ENCODE peak calls at places on chromosomes 4 and X, in nine cellular contexts. A is K562; J is substantia nigra; F is right lobe of liver; P is testis; C is effector memory CD4-positive, alpha-beta T cell; N is tibial artery; V is cardiac muscle cell; Y is psoas muscle. L is an unnamed sample.

GRCh38 chr4:150140774-150141400 is 62.6 kb downstream of the DCLK2 start:
- DNase-seq in N (no peak), F (no peak), C (no peak), J (no peak), V (no peak), A (no peak), Y (no peak), P (no peak), L (no peak)

GRCh38 chr4:177444911-177445736 is 2.9 kb upstream of the AGA start:
- DNase-seq in C (no peak), F (no peak), P (peak), N (no peak), V (no peak), J (no peak), A (no peak), Y (no peak), L (no peak)

GRCh38 chr4:53640576-53641459 is 49.5 kb upstream of the LNX1 start:
- DNase-seq in A (no peak), J (no peak), P (no peak), N (no peak), C (no peak), Y (no peak), V (peak), F (no peak), L (no peak)

GRCh38 chr4:106690487-106690886 is 321.9 kb upstream of the GIMD1 start:
- DNase-seq in F (no peak), C (no peak), N (no peak), J (no peak), A (no peak), P (no peak), V (no peak), Y (no peak), L (no peak)

GRCh38 chr4:42397256-42397634 is at the start of gene SHISA3:
- DNase-seq in V (peak), F (peak), A (no peak), J (no peak), N (peak), Y (peak), P (no peak), C (no peak), L (no peak)

GRCh38 chr4:152704788-152705187 is 25.0 kb upstream of the TMEM154 start:
- DNase-seq in N (no peak), A (no peak), C (no peak), V (no peak), J (no peak), P (no peak), F (no peak), Y (no peak), L (no peak)

GRCh38 chr4:105179539-105180401 is 33.1 kb downstream of the TET2 start:
- DNase-seq in P (no peak), C (no peak), N (no peak), Y (no peak), A (no peak), J (no peak), V (no peak), F (no peak), L (no peak)

GRCh38 chr4:20960291-20960690 is 260.0 kb downstream of the PACRGL start:
- DNase-seq in V (no peak), F (no peak), Y (no peak), N (no peak), C (no peak), J (no peak), A (no peak), P (no peak), L (no peak)

DNA sequence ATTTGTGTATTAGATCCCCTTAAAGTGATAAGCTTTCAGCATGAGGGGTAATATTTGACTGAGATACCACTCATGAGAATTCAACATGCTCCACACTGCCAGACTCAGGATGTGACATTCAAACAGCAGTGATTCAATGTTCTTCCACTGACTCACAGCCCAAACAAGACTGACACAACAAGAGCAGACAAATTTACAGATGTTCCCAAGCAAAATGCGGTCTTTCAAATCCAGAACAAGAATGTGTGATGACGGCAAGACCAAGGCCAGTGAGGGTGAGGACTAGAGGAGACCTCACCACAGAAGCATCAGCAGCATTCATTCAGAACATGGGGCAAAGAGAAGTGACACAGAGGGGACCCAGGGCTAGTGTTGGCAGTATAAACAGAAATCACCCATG is 99.3 kb upstream of the GRIA3 start:
- DNase-seq in Y (no peak), J (no peak), P (no peak), A (no peak), N (no peak), V (no peak), C (no peak), F (no peak), L (no peak)
- H3K27ac ChIP-seq in Y (no peak), J (no peak), P (no peak), A (no peak), N (no peak), V (no peak), C (no peak), F (no peak), L (peak)

DNA sequence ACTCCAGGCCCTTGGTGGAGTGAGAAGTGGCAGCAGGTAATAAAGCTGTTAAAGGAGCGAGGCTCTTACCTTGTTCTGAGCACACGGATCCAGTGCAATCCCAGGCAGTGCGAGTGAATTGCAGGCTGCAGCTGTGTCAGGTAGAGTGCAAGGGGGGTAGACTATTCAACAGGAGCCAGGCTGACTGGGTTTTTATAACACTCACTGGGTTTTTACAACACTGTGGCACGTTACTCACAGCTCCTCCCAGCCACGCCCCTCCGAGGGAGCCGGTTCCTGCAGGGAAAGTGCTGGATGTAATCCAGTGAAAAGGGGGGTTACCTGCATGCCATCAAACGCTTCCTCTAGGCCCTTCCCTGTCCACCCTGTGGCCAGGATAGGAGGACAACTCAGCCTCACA is 358 bp downstream of the FGFBP1 start:
- DNase-seq in A (no peak), Y (no peak), J (no peak), F (no peak), N (no peak), P (no peak), C (no peak), V (no peak), L (peak)
- H3K27ac ChIP-seq in A (no peak), Y (no peak), J (no peak), F (no peak), N (no peak), P (no peak), C (no peak), V (no peak), L (peak)

DNA sequence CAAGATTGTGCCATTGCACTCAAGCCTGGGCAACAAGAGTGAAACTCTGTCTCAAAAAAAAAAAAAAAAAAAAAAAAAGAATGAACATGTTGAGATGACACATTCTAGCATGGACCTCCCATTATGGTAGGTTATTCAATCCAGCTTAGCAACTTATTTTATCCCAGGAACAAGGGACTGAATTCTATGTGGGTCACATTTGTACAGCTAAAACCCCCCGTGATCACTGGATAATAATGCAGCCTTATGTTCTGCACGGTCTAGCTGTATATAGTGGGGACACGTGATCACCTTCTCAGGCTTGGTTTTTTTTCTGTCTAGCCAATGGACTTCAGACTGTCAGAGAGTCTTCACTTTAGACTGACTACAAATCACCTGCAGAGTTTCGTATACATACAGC is 115.2 kb upstream of the FRG1 start:
- DNase-seq in P (no peak), C (no peak), V (no peak), N (no peak), A (no peak), J (no peak), Y (no peak), F (no peak), L (no peak)
- H3K27ac ChIP-seq in P (no peak), C (no peak), V (no peak), N (no peak), A (no peak), J (no peak), Y (no peak), F (no peak), L (no peak)

GRCh38 chrX:13000311-13000811 is 25.5 kb downstream of the TMSB4X start:
- DNase-seq in F (no peak), Y (no peak), N (peak), V (no peak), J (no peak), A (no peak), C (no peak), P (peak), L (no peak)
- H3K27ac ChIP-seq in F (no peak), Y (peak), N (no peak), V (no peak), J (peak), A (no peak), C (peak), P (no peak), L (no peak)

DNA sequence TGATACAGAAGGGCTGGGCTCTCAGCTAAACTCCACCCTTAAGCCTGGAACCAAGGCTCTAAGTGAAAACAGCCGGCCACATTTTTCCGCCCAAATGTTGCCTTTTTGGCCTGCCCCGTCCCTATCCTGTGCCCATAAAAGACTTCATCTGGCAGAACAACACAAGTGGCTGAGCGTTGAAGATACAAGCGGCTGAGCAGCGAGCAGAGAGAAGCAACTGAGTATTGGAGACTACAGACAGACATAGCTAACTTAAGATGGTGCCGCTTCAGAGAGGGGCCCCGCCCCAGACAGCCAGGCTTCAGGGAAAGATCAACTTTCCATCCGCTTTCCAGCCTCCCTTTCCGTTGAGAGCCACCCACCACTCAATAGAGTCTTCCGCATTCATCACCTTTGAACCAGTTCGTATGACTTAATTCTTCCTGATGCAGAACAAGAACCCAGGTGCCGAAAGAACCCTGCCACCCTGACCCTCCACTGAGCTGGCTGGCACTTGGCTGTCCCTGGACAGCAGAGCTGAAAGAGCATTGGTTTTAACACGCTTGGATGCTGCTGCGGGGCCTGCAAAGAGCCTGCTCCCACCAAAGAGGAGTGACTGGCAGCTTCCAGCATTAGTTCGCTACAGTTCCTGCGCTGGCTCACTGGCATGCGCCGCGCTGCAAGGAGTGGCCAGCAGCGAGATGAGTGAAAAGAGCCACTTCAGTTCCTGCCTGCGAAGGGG is 853.2 kb upstream of the INTU start:
- DNase-seq in A (peak), N (no peak), F (no peak), J (no peak), C (no peak), V (no peak), P (peak), Y (peak), L (no peak)
- H3K27ac ChIP-seq in A (peak), N (no peak), F (no peak), J (no peak), C (no peak), V (no peak), P (no peak), Y (no peak), L (no peak)

GRCh38 chrX:18886005-18886343 is 97.9 kb downstream of the PHKA2 start:
- DNase-seq in F (no peak), P (no peak), Y (no peak), C (no peak), N (no peak), V (no peak), J (no peak), A (no peak), L (no peak)

GRCh38 chrX:18883234-18883960 is 100.5 kb downstream of the PHKA2 start:
- DNase-seq in J (no peak), Y (peak), N (no peak), V (no peak), A (no peak), C (no peak), P (no peak), F (no peak), L (no peak)

GRCh38 chrX:18884916-18885315 is 99.0 kb downstream of the PHKA2 start:
- DNase-seq in V (peak), F (no peak), C (no peak), J (no peak), A (no peak), P (no peak), Y (no peak), N (no peak), L (no peak)

GRCh38 chrX:18885317-18886004 is 98.5 kb downstream of the PHKA2 start:
- DNase-seq in C (no peak), A (no peak), N (no peak), F (no peak), Y (no peak), V (no peak), P (no peak), J (no peak), L (no peak)

DNA sequence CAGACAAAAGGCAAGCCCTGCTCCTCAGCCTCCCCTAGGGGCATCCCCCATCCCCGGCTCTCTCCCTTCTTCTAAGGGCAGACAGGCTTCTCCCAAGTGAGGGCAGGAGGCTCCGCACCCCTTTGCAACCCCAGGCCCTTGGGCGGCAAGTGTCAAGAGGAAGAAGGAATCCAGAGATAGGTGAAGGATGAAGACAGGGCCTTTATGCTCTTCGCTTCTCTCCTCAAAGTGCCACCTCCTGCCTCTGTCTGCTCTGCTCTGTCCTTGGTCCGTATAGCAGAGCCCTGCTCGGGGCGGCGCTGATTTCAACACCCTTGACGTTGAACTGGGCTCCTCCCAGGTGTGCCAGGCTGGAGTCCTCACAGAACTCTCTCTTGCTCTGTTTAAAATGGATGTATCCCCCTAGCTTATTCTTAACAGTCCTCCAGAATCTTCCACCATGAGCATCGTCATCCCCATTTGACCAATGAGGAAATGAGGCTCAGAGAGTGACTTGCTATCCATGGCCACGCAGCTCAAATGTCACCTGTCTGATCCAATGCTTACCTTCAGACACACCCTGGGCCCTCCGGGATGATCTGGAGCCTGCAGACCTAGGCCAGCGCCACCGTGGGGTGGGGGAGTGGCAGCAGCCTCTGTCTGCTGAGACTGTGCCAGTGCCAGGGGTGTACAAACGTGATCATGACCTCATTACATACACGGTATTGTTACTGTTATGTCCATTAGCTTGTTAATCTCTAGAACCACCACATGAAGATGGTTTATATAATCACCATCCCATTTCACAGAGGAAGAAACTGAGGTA is 99.8 kb downstream of the PHKA2 start:
- DNase-seq in Y (no peak), A (no peak), V (no peak), P (no peak), C (no peak), F (no peak), J (no peak), N (no peak), L (no peak)
- H3K27ac ChIP-seq in Y (no peak), A (no peak), V (no peak), P (no peak), C (no peak), F (no peak), J (no peak), N (peak), L (no peak)

DNA sequence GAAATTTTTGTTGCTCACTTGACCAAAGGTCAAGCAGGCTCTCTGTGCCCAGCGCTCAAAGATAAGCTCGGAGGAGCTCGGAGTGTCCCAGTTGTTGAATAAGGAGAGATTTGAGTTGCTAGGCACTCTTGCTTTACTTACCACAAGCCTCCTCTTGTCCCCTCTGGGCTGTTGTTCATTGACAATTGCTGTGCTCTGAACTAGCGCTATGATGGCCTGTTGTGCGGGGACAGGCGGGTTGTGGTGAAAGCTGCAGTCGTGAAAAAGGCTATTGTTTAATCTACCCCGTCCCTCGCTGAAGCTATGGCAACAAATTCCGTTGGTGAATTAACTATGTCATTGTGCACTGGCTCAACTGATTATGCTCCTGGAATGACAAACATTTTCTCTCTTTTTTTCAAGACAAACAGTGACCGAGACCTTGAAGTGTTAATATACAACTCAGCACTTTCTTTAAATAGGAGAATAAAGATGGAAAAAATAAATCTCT is 21.0 kb upstream of the POLA1 start:
- DNase-seq in A (no peak), P (peak), V (peak), C (no peak), Y (no peak), N (no peak), F (no peak), J (no peak), L (no peak)
- H3K27ac ChIP-seq in A (no peak), P (no peak), V (peak), C (no peak), Y (no peak), N (no peak), F (no peak), J (peak), L (no peak)

DNA sequence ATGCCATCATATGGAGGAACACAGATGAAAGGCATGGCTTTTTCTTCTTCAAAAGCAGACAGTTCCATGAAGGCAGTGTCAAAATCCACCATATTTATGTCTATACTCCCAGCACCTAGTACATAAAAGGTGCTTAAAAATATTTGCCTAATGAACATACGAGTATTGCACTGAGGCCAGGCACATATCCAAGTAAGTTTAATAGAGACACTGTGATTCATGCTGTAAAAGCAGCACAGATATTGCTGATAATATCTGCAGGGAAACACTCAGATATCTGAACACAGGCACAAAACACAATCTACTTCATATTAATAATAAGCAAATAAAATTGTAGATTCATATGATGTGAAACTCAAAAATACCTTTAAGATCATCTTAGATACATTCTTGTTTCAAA is 48.1 kb upstream of the CXCL8 start:
- DNase-seq in V (no peak), C (no peak), Y (no peak), J (no peak), N (no peak), P (no peak), A (no peak), F (no peak), L (no peak)
- H3K27ac ChIP-seq in V (no peak), C (no peak), Y (no peak), J (no peak), N (no peak), P (no peak), A (no peak), F (no peak), L (peak)